ENCODE peak calls at places on chromosomes 5 and 9, in seven cellular contexts. F, U, J, Z, Q, Y and I are unnamed samples.

GRCh38 chr9:23775549-23775948 is 50.5 kb downstream of the ELAVL2 start:
- DNase-seq in J (no peak), F (no peak), U (no peak), Q (no peak), Z (no peak), Y (no peak), I (no peak)

GRCh38 chr5:119398713-119399492 is 43.1 kb downstream of the TNFAIP8 start:
- DNase-seq in U (no peak), Q (no peak), Y (peak), J (no peak), Z (no peak), F (no peak), I (no peak)

GRCh38 chr5:178074266-178074952 is 38.9 kb upstream of the N4BP3 start:
- DNase-seq in Y (no peak), F (peak), Q (peak), U (no peak), Z (peak), J (no peak), I (no peak)

GRCh38 chr5:172284275-172284971 is 859 bp upstream of the UBTD2 start:
- DNase-seq in U (no peak), Q (no peak), F (no peak), Y (peak), J (no peak), Z (no peak), I (no peak)

GRCh38 chr5:83844320-83845068 is 123.8 kb upstream of the HAPLN1 start:
- DNase-seq in Y (peak), Z (peak), U (no peak), F (no peak), J (no peak), Q (no peak), I (no peak)

GRCh38 chr9:96327694-96328352 is 25.8 kb upstream of the HSD17B3 start:
- DNase-seq in U (no peak), J (no peak), Y (peak), F (peak), Z (peak), Q (peak), I (no peak)

GRCh38 chr5:6342689-6343315 is 35.5 kb downstream of the MED10 start:
- DNase-seq in F (no peak), Z (no peak), J (no peak), Y (no peak), Q (no peak), U (no peak), I (no peak)

GRCh38 chr9:16003785-16004184 is 450.9 kb downstream of the CCDC171 start:
- DNase-seq in F (no peak), J (no peak), U (no peak), Z (no peak), Q (no peak), Y (no peak), I (no peak)

GRCh38 chr5:43947870-43948269 is 344.9 kb downstream of the NNT start:
- DNase-seq in Q (no peak), Y (no peak), J (no peak), F (no peak), U (no peak), Z (no peak), I (no peak)

GRCh38 chr9:114112778-114113585 is 13.9 kb upstream of the KIF12 start:
- DNase-seq in Y (peak), J (no peak), F (no peak), U (peak), Q (peak), Z (no peak), I (no peak)

GRCh38 chr5:10272053-10272869 is 22.2 kb downstream of the CCT5 start:
- DNase-seq in J (no peak), Q (no peak), Z (no peak), U (no peak), Y (no peak), F (no peak), I (no peak)
- TF ChIP-seq CTCF in J (no peak), Q (no peak), Z (no peak), U (no peak), Y (no peak), F (no peak), I (no peak)

DNA sequence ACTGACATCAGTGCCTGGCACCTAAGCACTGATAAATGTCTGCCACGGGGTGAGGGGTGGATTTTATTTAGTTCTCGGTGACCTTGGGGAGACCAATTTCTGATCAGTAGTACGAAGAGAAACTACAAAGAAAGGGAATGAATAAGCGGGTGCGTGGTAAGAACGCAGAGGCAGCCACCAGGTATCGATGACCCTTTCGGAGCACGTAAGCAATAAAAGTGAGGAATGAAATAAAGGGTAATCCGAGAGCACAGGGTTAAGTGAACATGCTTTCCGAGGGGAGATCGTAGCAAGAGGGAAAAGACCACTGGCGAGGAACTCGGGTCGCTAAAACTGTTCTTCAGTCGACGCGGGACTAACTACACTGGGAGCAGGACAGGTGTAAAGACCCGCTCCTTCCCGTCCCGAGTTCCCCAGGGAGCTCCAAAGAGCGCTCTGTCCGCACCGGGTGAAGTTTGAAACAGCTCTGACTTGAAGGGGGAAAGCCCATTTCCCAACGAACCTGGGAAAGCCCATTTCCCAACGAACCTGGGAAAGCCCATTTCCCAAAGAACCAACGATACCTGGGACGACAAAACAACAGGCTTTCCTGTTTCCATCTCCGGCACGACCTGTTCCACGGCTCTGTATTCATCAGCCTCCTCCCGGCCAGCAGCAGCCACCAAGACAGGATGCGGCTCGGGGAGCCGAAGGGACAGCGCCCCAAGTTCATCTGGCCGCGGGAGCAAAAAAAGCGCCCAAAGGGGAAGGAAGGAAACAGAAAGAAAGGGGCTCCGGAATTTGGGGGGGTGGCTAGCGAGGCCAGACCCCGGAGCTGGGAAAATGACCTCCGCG is 993 bp downstream of the ELOVL7 start:
- DNase-seq in Y (no peak), F (no peak), Q (no peak), J (peak), U (no peak), Z (no peak), I (no peak)
- TF ChIP-seq CTCF in Y (no peak), F (no peak), Q (no peak), J (no peak), U (no peak), Z (no peak), I (no peak)

GRCh38 chr9:7119612-7120011 is 361.8 kb downstream of the KDM4C start:
- DNase-seq in Y (no peak), J (no peak), Z (no peak), F (no peak), U (no peak), Q (no peak), I (no peak)
- TF ChIP-seq CTCF in Y (no peak), J (no peak), Z (no peak), F (no peak), U (no peak), Q (no peak), I (no peak)

DNA sequence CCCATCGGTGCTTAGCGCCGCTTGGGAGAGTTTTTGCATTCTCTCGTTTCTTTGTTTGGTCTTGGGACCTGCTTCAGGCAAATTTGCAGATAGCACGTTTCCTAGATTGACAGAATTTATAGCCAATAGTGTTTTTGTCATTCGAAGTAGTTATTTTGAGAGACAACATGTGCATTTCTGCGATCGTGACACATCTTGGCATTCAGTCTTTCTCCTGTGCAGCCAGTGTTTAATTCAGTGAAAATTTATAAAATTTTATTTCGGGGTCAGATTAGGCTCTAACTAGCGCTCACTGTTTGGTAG is 830 bp downstream of the PRRC1 start:
- DNase-seq in J (no peak), Z (peak), U (no peak), Y (no peak), F (peak), Q (no peak), I (no peak)
- TF ChIP-seq CTCF in J (no peak), Z (no peak), U (no peak), Y (no peak), F (no peak), Q (no peak), I (no peak)

GRCh38 chr5:59038169-59039002 is 455.5 kb downstream of the RAB3C start:
- DNase-seq in Z (no peak), U (no peak), J (peak), Q (peak), Y (no peak), F (no peak), I (no peak)
- TF ChIP-seq CTCF in Z (no peak), U (no peak), J (no peak), Q (no peak), Y (no peak), F (no peak), I (no peak)

GRCh38 chr5:1769017-1769640 is 30.5 kb downstream of the MRPL36 start:
- DNase-seq in Y (no peak), Q (peak), J (no peak), Z (no peak), U (no peak), F (no peak), I (no peak)

GRCh38 chr5:1770443-1770802 is 29.2 kb downstream of the MRPL36 start:
- DNase-seq in Q (no peak), U (no peak), F (no peak), J (no peak), Z (no peak), Y (no peak), I (no peak)

GRCh38 chr5:1769752-1770442 is 29.7 kb downstream of the MRPL36 start:
- DNase-seq in U (no peak), Y (no peak), Q (no peak), F (no peak), J (no peak), Z (no peak), I (no peak)

GRCh38 chr5:1771149-1772065 is 28.2 kb downstream of the MRPL36 start:
- DNase-seq in J (no peak), Z (no peak), U (no peak), F (no peak), Q (peak), Y (no peak), I (no peak)

DNA sequence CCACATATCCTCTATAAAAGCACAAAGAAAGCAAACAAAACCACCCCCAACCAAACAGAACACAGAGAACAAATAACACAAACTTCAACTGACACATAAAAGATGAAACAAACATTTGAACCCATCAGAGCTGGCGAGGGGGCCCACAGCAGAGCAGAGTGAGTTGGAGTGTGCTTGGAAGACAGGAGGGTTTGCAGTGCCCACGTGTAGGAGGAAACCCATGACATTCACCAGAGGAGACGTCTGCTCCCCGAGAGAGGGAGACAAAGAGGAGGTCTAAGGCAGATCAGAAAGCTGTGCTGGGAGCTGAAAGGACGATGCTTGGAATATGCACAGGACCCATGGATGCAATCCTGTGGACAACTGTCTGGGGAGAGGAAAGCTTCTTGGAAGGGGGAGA is 27.0 kb downstream of the MRPL36 start:
- DNase-seq in U (no peak), Q (peak), J (no peak), Y (no peak), Z (no peak), F (peak), I (no peak)
- TF ChIP-seq CTCF in U (no peak), Q (peak), J (no peak), Y (no peak), Z (peak), F (peak), I (peak)

GRCh38 chr9:109453210-109453842 is 44.8 kb downstream of the PTPN3 start:
- DNase-seq in Z (no peak), Y (no peak), J (no peak), Q (peak), U (no peak), F (no peak), I (no peak)

GRCh38 chr9:109450346-109450745 is 47.8 kb downstream of the PTPN3 start:
- DNase-seq in J (no peak), Y (no peak), F (no peak), Q (no peak), U (no peak), Z (no peak), I (no peak)

GRCh38 chr9:109452761-109453160 is 45.3 kb downstream of the PTPN3 start:
- DNase-seq in Z (no peak), U (no peak), Q (peak), J (no peak), F (no peak), Y (no peak), I (no peak)

GRCh38 chr9:109449036-109449798 is 48.9 kb downstream of the PTPN3 start:
- DNase-seq in J (no peak), Z (no peak), Y (no peak), U (no peak), Q (peak), F (no peak), I (no peak)

DNA sequence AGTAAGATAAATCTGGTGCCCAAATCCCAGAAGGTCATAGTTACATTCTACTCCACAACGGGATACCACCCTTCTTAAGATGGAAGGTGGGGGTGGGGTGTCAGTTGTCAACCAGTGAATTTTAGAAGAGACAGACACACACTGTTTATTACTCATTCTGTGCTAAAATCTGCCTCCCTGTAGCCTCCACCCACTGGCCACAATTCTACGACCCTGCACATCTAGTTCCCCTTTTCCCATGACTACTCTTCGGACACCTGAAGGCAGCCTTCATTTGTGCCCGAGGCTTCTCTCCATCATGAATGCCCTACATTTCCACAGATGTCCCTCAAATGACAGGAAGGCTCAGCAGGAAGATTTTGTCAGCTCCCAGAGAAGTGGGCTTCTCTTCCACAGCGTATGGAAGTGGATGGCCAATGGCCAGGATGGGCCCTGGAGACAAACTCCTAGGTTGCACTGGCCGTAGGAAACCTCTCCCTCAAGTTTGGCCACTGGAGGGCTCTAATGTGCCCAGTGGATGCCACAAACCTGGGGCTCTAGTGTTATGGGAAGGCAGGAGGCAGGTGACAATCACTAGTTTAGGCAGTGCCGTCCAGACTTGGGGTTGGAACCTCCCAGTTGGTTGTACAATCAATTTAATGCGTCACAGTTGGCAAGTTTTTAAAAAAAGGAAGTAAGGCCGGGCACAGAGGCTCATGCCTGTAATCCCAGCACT is 46.6 kb downstream of the PTPN3 start:
- DNase-seq in U (no peak), Z (no peak), Y (no peak), Q (no peak), F (no peak), J (peak), I (no peak)
- TF ChIP-seq CTCF in U (no peak), Z (no peak), Y (no peak), Q (peak), F (peak), J (no peak), I (no peak)

GRCh38 chr5:93280518-93280917 is 300.5 kb downstream of the NR2F1-AS1 start:
- DNase-seq in F (no peak), Q (no peak), Y (no peak), J (no peak), Z (no peak), U (no peak), I (no peak)
- TF ChIP-seq CTCF in F (no peak), Q (no peak), Y (no peak), J (no peak), Z (no peak), U (no peak), I (no peak)

DNA sequence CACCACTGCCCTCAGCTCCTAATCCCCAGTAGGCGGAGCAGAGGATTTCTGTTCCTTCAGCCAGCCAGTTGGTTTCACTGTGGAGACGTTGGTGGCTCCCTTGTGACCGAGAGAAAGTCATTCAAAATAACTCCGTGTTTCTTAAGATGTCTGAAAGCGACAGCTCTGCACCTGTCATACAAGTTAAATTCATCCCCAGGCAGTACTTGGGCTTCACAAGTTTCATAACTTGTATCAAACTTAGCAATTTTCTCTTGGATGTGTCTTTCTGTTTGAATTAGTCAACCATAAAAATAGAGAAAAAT is 410 bp upstream of the CDKN2B start:
- DNase-seq in F (no peak), U (no peak), Z (no peak), Y (no peak), J (no peak), Q (no peak), I (no peak)
- TF ChIP-seq CTCF in F (no peak), U (no peak), Z (no peak), Y (peak), J (no peak), Q (no peak), I (no peak)